ENCODE peak calls at places on chromosome 16, in seven cellular contexts. Q, O, W, X, J, L and P are unnamed samples.

GRCh38 chr16:48537909-48538745 is 71.9 kb downstream of the N4BP1 start:
- DNase-seq in Q (peak; percentile 56), O (no peak), W (no peak), X (no peak), J (peak; percentile 70), L (no peak), P (no peak)

GRCh38 chr16:71540-72341 is 690 bp downstream of the RHBDF1 start:
- DNase-seq in Q (peak; percentile 82), O (no peak), W (peak; percentile 76), X (no peak), J (peak; percentile 81), L (peak; percentile 91), P (peak; percentile 61)

GRCh38 chr16:85019659-85020245 is 7.8 kb upstream of the KIAA0513 start:
- DNase-seq in Q (peak; percentile 57), O (no peak), W (no peak), X (no peak), J (no peak), L (no peak), P (no peak)

GRCh38 chr16:19348578-19349315 is 63.2 kb downstream of the CLEC19A start:
- DNase-seq in Q (no peak), O (no peak), W (no peak), X (no peak), J (no peak), L (no peak), P (no peak)

GRCh38 chr16:28100810-28101532 is 37.5 kb upstream of the GSG1L start:
- DNase-seq in Q (no peak), O (no peak), W (no peak), X (no peak), J (no peak), L (no peak), P (no peak)

GRCh38 chr16:28616636-28617035 is 6.8 kb upstream of the SULT1A1 start:
- DNase-seq in Q (no peak), O (no peak), W (no peak), X (no peak), J (no peak), L (peak; percentile 24), P (no peak)

GRCh38 chr16:81626181-81626674 is 152.9 kb upstream of the PLCG2 start:
- DNase-seq in Q (no peak), O (no peak), W (peak; percentile 61), X (no peak), J (no peak), L (no peak), P (peak; percentile 49)

GRCh38 chr16:71895679-71896385 is 501 bp downstream of the IST1 start:
- DNase-seq in Q (peak; percentile 63), O (no peak), W (peak; percentile 50), X (no peak), J (peak; percentile 29), L (no peak), P (no peak)

GRCh38 chr16:2043980-2044451 is 3.6 kb downstream of the NTHL1 start:
- DNase-seq in Q (no peak), O (no peak), W (no peak), X (no peak), J (peak; percentile 62), L (no peak), P (no peak)

GRCh38 chr16:87033541-87034300 is 283.5 kb downstream of the C16orf95 start:
- DNase-seq in Q (no peak), O (no peak), W (peak; percentile 12), X (no peak), J (peak; percentile 53), L (no peak), P (no peak)

GRCh38 chr16:15879255-15879804 is 9.1 kb downstream of the CEP20 start:
- DNase-seq in Q (no peak), O (no peak), W (peak; percentile 96), X (no peak), J (no peak), L (no peak), P (peak; percentile 32)

GRCh38 chr16:57509231-57509923 is 23.1 kb upstream of the DOK4 start:
- DNase-seq in Q (no peak), O (no peak), W (no peak), X (no peak), J (no peak), L (no peak), P (no peak)

GRCh38 chr16:81778861-81779539 is at the start of gene PLCG2:
- DNase-seq in Q (peak; percentile 92), O (peak; percentile 70), W (no peak), X (peak; percentile 45), J (peak; percentile 66), L (no peak), P (peak; percentile 71)